ENCODE peak calls at places on chromosomes 1 and 21, in nine cellular contexts. M is fibroblast of pulmonary artery, K is cardiac fibroblast, P is mucosa of descending colon, W is choroid plexus epithelial cell, O is MM.1S, A is tibial artery, V is AG10803, X is A549. B is an unnamed sample.

GRCh38 chr1:119882172-119883029 is 13.9 kb downstream of the ADAM30 start:
- DNase-seq in M (no peak), K (no peak), P (no peak), W (peak), O (no peak), A (no peak), V (peak), X (no peak), B (no peak)

GRCh38 chr1:225343618-225344017 is 84.2 kb downstream of the LBR start:
- DNase-seq in M (peak), K (peak), P (no peak), W (peak), O (peak), A (no peak), V (peak), X (peak), B (no peak)

GRCh38 chr1:6026095-6026809 is 19.4 kb upstream of the KCNAB2 start:
- DNase-seq in M (no peak), K (peak), P (peak), W (peak), O (peak), A (peak), V (peak), X (peak), B (peak)

GRCh38 chr21:34651032-34651431 is 17.8 kb upstream of the CLIC6 start:
- DNase-seq in M (no peak), K (no peak), P (no peak), W (no peak), O (no peak), A (no peak), V (no peak), X (no peak), B (no peak)

GRCh38 chr1:36182734-36183133 is 26.8 kb downstream of the MAP7D1 start:
- DNase-seq in M (no peak), K (no peak), P (no peak), W (no peak), O (no peak), A (no peak), V (no peak), X (no peak), B (no peak)

GRCh38 chr1:185325413-185325812 is 8.4 kb upstream of the IVNS1ABP start:
- DNase-seq in M (no peak), K (no peak), P (no peak), W (no peak), O (no peak), A (no peak), V (peak), X (no peak), B (no peak)

GRCh38 chr1:14778882-14779594 is 180.6 kb downstream of the KAZN start:
- DNase-seq in M (peak), K (peak), P (peak), W (peak), O (peak), A (no peak), V (peak), X (peak), B (no peak)

GRCh38 chr1:107740574-107740973 is 224.4 kb downstream of the VAV3 start:
- DNase-seq in M (no peak), K (no peak), P (no peak), W (no peak), O (no peak), A (no peak), V (no peak), X (no peak), B (no peak)

GRCh38 chr21:34189506-34189905 is 116.1 kb downstream of the MRPS6 start:
- DNase-seq in M (no peak), K (no peak), P (no peak), W (no peak), O (no peak), A (no peak), V (no peak), X (no peak), B (no peak)

GRCh38 chr1:231519166-231519565 is 9.3 kb upstream of the TSNAX start:
- DNase-seq in M (peak), K (no peak), P (no peak), W (no peak), O (no peak), A (no peak), V (peak), X (no peak), B (no peak)

GRCh38 chr1:92136316-92136715 is 56.2 kb downstream of the BTBD8 start:
- DNase-seq in M (peak), K (peak), P (no peak), W (peak), O (no peak), A (no peak), V (no peak), X (no peak), B (no peak)

GRCh38 chr21:26115346-26115745 is 55.2 kb downstream of the APP start:
- DNase-seq in M (peak), K (peak), P (no peak), W (no peak), O (no peak), A (no peak), V (no peak), X (peak), B (no peak)

GRCh38 chr1:43421976-43422750 is 31.6 kb downstream of the HYI start:
- DNase-seq in M (no peak), K (no peak), P (no peak), W (no peak), O (no peak), A (no peak), V (no peak), X (no peak), B (no peak)

GRCh38 chr1:86064899-86065298 is 91.7 kb downstream of the COL24A1 start:
- DNase-seq in M (no peak), K (no peak), P (no peak), W (no peak), O (no peak), A (no peak), V (no peak), X (no peak), B (no peak)

GRCh38 chr1:12040457-12041051 is 21.3 kb downstream of the MIIP start:
- DNase-seq in M (peak), K (peak), P (no peak), W (peak), O (peak), A (no peak), V (peak), X (peak), B (no peak)

GRCh38 chr21:45020629-45021427 is 53.6 kb upstream of the ADARB1 start:
- DNase-seq in M (no peak), K (no peak), P (peak), W (peak), O (no peak), A (peak), V (no peak), X (no peak), B (peak)

GRCh38 chr1:117574206-117574835 is 31.5 kb upstream of the TENT5C start:
- DNase-seq in M (no peak), K (no peak), P (no peak), W (no peak), O (no peak), A (no peak), V (no peak), X (no peak), B (no peak)

GRCh38 chr1:86825294-86825693 is 88.6 kb downstream of the SELENOF start:
- DNase-seq in M (peak), K (peak), P (no peak), W (peak), O (no peak), A (no peak), V (peak), X (no peak), B (no peak)

GRCh38 chr1:197683895-197684553 is 91.3 kb downstream of the DENND1B start:
- DNase-seq in M (no peak), K (no peak), P (no peak), W (no peak), O (no peak), A (no peak), V (no peak), X (no peak), B (no peak)

GRCh38 chr1:213604477-213604876 is 383.3 kb upstream of the PROX1 start:
- DNase-seq in M (no peak), K (no peak), P (no peak), W (no peak), O (no peak), A (no peak), V (no peak), X (no peak), B (no peak)

GRCh38 chr1:157288511-157288910 is 150.3 kb upstream of the ETV3 start:
- DNase-seq in M (no peak), K (no peak), P (no peak), W (no peak), O (no peak), A (no peak), V (no peak), X (no peak), B (no peak)

GRCh38 chr1:62439652-62440371 is 3.0 kb downstream of the USP1 start:
- DNase-seq in M (peak), K (peak), P (no peak), W (peak), O (no peak), A (no peak), V (no peak), X (no peak), B (no peak)
- TF ChIP-seq CTCF in M (no peak), K (no peak), P (no peak), W (no peak), O (no peak), A (no peak), V (no peak), X (no peak), B (peak)

GRCh38 chr1:52709016-52709415 is 10.9 kb upstream of the COA7 start:
- DNase-seq in M (peak), K (peak), P (no peak), W (no peak), O (no peak), A (no peak), V (peak), X (no peak), B (no peak)

GRCh38 chr1:52706136-52706670 is 8.1 kb upstream of the COA7 start:
- DNase-seq in M (no peak), K (no peak), P (no peak), W (no peak), O (no peak), A (no peak), V (no peak), X (no peak), B (peak)

GRCh38 chr1:52702886-52703787 is 5.0 kb upstream of the COA7 start:
- DNase-seq in M (peak), K (peak), P (peak), W (peak), O (peak), A (peak), V (peak), X (peak), B (peak)

GRCh38 chr1:52707927-52708655 is 9.9 kb upstream of the COA7 start:
- DNase-seq in M (peak), K (peak), P (no peak), W (peak), O (no peak), A (no peak), V (peak), X (peak), B (peak)

DNA sequence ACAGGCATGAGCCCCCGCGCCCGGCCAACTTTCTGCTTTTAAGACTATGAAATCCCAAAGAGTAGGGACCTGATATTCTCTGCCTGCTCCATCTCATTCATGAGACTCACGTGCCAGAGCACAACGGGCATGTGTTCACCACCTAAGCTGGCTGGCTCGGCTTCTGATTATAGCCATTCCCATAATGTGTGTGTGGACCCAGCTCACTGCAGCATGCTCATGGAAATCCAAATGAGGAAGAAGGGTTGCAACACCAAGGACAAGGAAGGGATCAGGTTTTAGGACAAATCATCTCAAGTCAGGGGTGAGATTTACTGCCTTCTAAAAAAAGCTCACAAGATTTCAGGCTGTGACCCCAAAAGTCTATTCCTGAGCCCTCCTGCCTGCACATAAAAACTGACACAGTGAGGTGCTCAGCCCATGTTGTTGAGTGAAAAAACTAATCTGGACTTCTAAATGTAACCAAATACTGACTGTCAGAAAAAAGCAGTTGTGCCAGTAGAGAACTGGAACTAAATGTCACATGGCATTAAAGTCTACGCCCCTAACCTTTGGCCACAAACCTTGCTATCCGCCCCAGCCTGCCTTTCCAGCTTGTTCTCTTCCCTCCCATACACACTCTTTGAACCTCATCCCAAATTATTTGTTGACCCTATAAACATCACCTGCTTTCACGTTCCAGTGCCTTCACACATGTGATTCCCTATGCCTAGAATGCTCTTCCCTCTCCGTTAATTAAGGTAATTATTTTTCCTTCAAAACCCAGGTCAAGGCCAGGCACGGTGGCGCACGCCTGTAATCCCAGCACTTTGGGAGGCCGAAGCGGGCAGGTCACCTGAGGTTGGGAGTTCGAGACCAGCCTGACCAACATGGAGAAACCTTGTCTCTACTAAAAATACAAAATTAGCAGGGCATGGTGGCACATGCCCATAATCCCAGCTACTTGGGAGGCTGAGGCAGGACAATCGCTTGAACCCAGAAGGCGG is 9.1 kb upstream of the COA7 start:
- DNase-seq in M (no peak), K (no peak), P (peak), W (no peak), O (no peak), A (no peak), V (no peak), X (no peak), B (peak)
- H3K4me3 ChIP-seq in M (no peak), K (no peak), P (no peak), W (no peak), O (no peak), A (no peak), V (no peak), X (no peak), B (no peak)

DNA sequence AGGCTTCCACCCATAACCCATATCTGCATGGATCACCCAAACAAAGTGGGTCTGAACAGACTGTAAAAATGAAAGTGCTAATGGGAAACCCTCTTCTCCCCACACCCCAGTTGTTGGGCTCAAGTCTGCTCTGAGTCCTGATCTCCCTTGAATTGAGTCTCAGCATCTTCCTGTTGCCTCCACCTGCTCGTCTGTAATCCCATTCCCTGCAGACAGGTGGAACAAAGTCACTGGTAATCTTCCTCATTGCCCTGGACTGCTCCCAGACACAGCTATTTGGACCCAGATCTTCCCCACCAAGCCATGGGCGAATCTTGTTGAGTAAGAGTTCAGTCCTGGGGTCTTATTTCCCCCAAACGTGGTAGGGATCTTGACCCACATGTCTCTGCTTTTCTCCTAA is 15.8 kb downstream of the AVPR1B start:
- DNase-seq in M (no peak), K (no peak), P (no peak), W (no peak), O (no peak), A (no peak), V (no peak), X (no peak), B (no peak)
- TF ChIP-seq CTCF in M (no peak), K (no peak), P (no peak), W (no peak), O (no peak), A (no peak), V (no peak), X (no peak), B (no peak)

GRCh38 chr1:150006881-150007401 is 3.6 kb downstream of the OTUD7B start:
- DNase-seq in M (peak), K (peak), P (no peak), W (peak), O (no peak), A (no peak), V (no peak), X (no peak), B (no peak)
- H3K4me3 ChIP-seq in M (no peak), K (no peak), P (no peak), W (no peak), O (no peak), A (no peak), V (no peak), X (no peak), B (no peak)

DNA sequence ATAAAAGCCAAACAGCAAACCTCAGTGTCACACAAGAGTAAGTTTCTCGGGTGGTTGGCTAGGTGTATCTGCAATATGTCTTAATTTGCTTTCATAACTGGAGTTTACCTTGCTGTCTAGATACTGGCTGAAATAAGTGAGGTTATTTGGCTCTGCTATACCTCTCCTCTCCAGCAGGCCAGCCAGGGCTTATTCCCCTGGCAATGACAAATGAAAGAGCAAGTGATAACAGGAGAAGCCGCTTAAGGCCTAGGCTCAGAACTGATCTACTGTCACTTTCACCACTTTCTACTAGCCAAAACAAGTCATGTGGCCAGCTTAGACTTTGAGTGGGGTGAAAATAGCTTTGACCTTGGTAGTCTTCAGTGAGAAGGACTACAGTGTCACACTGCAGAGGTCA is 4.8 kb upstream of the RPE65 start:
- DNase-seq in M (no peak), K (no peak), P (no peak), W (no peak), O (no peak), A (no peak), V (no peak), X (no peak), B (no peak)
- TF ChIP-seq CTCF in M (peak), K (peak), P (no peak), W (peak), O (peak), A (no peak), V (no peak), X (no peak), B (no peak)

GRCh38 chr1:230174765-230175747 is 108.0 kb downstream of the GALNT2 start:
- DNase-seq in M (no peak), K (no peak), P (peak), W (no peak), O (no peak), A (no peak), V (no peak), X (no peak), B (peak)

GRCh38 chr1:230175839-230176238 is 108.8 kb downstream of the GALNT2 start:
- DNase-seq in M (no peak), K (no peak), P (no peak), W (no peak), O (no peak), A (no peak), V (no peak), X (no peak), B (no peak)

GRCh38 chr1:230179249-230179648 is 112.2 kb downstream of the GALNT2 start:
- DNase-seq in M (no peak), K (no peak), P (no peak), W (no peak), O (no peak), A (no peak), V (no peak), X (no peak), B (no peak)

GRCh38 chr1:230174041-230174440 is 107.0 kb downstream of the GALNT2 start:
- DNase-seq in M (no peak), K (no peak), P (no peak), W (no peak), O (no peak), A (no peak), V (no peak), X (no peak), B (no peak)

DNA sequence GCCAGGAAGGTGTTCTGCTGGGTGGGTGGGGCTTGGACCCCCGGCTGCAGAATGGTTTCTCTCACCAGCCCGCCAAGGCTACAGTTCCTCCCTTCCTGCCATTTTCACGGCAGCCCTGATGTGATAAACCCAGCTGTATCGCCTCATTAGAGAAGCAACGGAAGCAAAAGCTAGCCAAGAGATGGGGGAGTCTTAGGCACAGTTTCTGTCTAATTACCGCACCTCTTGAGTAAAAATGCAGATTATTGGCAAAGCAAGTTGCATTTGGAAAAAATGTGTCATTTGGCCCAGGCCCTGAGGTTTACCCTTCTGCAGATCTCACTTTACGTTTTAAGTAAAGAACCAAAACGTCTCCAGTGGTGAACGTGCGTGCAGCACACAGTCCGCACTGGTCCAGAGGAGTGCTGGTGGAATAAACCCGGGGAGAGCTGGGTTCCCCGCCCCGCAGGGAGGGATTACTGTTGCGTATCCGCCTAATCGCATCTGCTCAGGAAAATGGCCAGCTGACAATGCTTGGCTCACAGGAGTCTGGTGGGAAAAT is 109.9 kb downstream of the GALNT2 start:
- DNase-seq in M (peak), K (peak), P (peak), W (no peak), O (no peak), A (peak), V (peak), X (no peak), B (peak)
- H3K4me3 ChIP-seq in M (peak), K (peak), P (no peak), W (no peak), O (no peak), A (peak), V (peak), X (no peak), B (no peak)

DNA sequence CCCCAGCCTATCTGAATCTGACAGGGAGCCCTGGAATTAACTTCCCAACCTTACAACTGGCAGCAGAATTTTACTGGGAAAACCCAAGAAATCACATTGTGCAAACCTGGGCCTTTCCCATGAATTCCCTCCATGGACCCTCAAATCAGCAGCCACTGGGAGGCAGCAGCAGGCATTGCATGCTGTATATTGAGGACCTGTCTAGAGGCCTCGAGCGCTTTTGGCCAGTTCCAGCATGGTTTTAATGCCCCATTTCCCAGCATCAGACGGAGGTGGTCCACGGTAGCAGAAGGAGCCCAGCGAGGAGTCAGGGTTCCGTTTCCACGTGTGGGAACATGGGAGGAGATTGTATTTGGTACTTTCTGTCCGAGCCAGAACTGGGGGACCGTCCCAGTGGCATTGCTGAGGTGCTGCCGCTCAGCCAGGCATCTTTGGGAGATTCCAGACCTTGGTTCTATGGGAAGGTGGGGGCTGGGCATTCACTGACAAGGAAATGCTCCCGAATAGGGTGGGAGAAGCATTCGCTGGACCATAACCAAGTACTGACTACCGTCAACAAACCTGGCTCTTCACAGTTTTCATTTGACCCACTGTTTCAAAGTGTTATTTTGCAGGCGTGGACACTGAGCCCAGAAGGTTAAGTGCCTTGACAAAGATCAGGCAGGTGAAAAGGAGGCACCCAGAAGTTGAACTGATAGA is 15.9 kb downstream of the BMP8A start:
- DNase-seq in M (no peak), K (peak), P (no peak), W (peak), O (no peak), A (no peak), V (no peak), X (no peak), B (no peak)
- TF ChIP-seq CTCF in M (peak), K (peak), P (no peak), W (peak), O (peak), A (no peak), V (peak), X (no peak), B (peak)